ENCODE peak calls at places on chromosome 12, in seven cellular contexts. M is breast epithelium, F is PC-3, B is left ventricle myocardium inferior, L is cardiac muscle cell, S is tibial nerve, R is GM23338. G is an unnamed sample.

GRCh38 chr12:23722655-23723054 is 226.8 kb downstream of the SOX5 start:
- DNase-seq in F (no peak), B (no peak), S (no peak), L (peak; percentile 36), M (no peak), R (no peak), G (no peak)

GRCh38 chr12:69583203-69583602 is 2.1 kb upstream of the CCT2 start:
- DNase-seq in R (peak; percentile 75), S (no peak), F (peak; percentile 38), L (peak; percentile 50), B (no peak), M (no peak), G (no peak)

GRCh38 chr12:27995406-27995805 is 22.9 kb upstream of the PTHLH start:
- DNase-seq in R (no peak), S (no peak), F (no peak), L (no peak), M (no peak), B (no peak), G (no peak)

GRCh38 chr12:133120385-133121191 is 9.5 kb downstream of the ZNF891 start:
- DNase-seq in R (peak; percentile 1), S (no peak), L (no peak), M (no peak), F (no peak), B (no peak), G (no peak)

GRCh38 chr12:30188602-30189326 is 405.0 kb upstream of the TMTC1 start:
- DNase-seq in B (no peak), M (no peak), L (no peak), S (no peak), R (no peak), F (no peak), G (no peak)

GRCh38 chr12:18549598-18549997 is 188.2 kb downstream of the PLCZ1 start:
- DNase-seq in F (no peak), M (no peak), S (no peak), B (no peak), R (peak; percentile 61), L (no peak), G (no peak)

GRCh38 chr12:127230843-127231260 is 1036.1 kb upstream of the TMEM132C start:
- DNase-seq in L (no peak), R (no peak), M (no peak), S (no peak), B (no peak), F (peak; percentile 99), G (no peak)

GRCh38 chr12:4526923-4527546 is 11.7 kb upstream of the RAD51AP1 start:
- DNase-seq in S (no peak), R (peak; percentile 42), L (peak; percentile 12), F (peak; percentile 31), M (no peak), B (no peak), G (no peak)

DNA sequence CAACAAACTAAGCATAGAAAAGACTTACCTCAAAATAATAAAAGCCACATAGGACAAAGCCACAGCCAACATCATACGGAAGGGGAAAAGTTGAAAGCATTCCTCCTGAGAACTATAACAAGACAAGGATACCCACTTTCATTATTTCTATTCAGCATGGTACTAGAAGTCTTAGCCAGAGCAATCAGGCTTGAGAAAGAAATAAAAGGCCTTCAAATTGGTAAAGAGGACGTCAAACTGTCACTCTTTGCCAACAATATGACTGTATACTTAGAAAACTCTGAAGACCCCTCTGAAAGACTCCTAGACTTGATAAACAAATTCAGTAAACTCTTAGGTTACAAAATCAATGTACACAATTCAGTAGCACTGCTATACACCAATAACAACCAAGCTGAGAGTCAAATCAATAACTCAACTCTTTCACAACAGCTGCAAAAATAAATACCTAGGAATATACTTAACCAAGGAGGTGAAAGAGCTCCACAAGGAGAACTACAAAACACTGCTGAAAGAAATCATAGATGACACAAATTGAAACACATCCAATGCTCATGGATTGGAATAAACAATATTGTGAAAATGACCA is 11.6 kb upstream of the CLEC1A start:
- DNase-seq in R (no peak), S (no peak), F (no peak), M (no peak), L (no peak), B (no peak), G (no peak)
- H3K4me1 ChIP-seq in R (no peaks in the 10 kb centered on the region), S (no peaks in the 10 kb centered on the region), F (peaks cover 20% of the 10 kb centered on the region), M (no peaks in the 10 kb centered on the region), L (no peaks in the 10 kb centered on the region), B (no peaks in the 10 kb centered on the region), G (no peaks in the 10 kb centered on the region)

DNA sequence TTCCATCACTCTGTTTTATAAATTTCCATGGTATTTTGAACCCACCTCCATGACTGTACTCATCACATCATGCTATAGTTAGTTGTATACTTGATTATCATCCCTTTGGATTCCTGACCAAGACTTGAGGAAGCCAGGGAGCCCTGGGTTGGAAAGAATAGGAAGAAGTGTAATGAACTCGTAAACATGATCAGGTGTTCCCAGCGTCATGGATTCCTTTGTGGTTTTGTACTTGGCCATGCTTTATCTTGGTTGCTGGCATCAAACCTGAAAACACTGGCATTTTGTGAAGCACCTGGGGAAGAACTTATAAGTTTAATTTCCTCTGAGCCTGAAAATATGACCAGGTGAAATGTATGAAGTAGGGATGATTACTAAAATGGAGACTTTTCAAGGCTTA is 76.4 kb downstream of the CHST11 start:
- DNase-seq in R (no peak), S (no peak), L (no peak), B (no peak), F (peak; percentile 16), M (no peak), G (no peak)
- H3K4me1 ChIP-seq in R (peaks cover 21% of the 10 kb centered on the region), S (no peaks in the 10 kb centered on the region), L (peaks cover 11% of the 10 kb centered on the region), B (no peaks in the 10 kb centered on the region), F (no peaks in the 10 kb centered on the region), M (peaks cover 5% of the 10 kb centered on the region), G (peaks cover 8% of the 10 kb centered on the region)

GRCh38 chr12:94643585-94643984 is 6.8 kb downstream of the TMCC3 start:
- DNase-seq in R (no peak), M (no peak), S (no peak), F (peak; percentile 6), L (no peak), B (no peak), G (no peak)
- H3K4me1 ChIP-seq in R (no peaks in the 10 kb centered on the region), M (no peaks in the 10 kb centered on the region), S (no peaks in the 10 kb centered on the region), F (peaks cover 45% of the 10 kb centered on the region), L (peaks cover 8% of the 10 kb centered on the region), B (peaks cover 17% of the 10 kb centered on the region), G (no peaks in the 10 kb centered on the region)

GRCh38 chr12:168763-169525 is 45.0 kb downstream of the SLC6A12 start:
- DNase-seq in F (no peak), B (no peak), S (no peak), R (peak; percentile 55), M (no peak), L (peak; percentile 25), G (no peak)
- H3K4me1 ChIP-seq in F (no peaks in the 10 kb centered on the region), B (peaks cover 72% of the 10 kb centered on the region), S (no peaks in the 10 kb centered on the region), R (peaks cover 14% of the 10 kb centered on the region), M (no peaks in the 10 kb centered on the region), L (peaks cover 12% of the 10 kb centered on the region), G (no peaks in the 10 kb centered on the region)

GRCh38 chr12:95336387-95337067 is 118.9 kb downstream of the VEZT start:
- DNase-seq in F (peak; percentile 92), B (peak; percentile 49), S (peak; percentile 41), L (peak; percentile 88), R (peak; percentile 94), M (peak; percentile 69), G (no peak)

GRCh38 chr12:95339086-95339788 is 121.6 kb downstream of the VEZT start:
- DNase-seq in R (no peak), F (peak; percentile 80), M (no peak), S (no peak), B (no peak), L (no peak), G (no peak)

GRCh38 chr12:95335948-95336347 is 118.3 kb downstream of the VEZT start:
- DNase-seq in B (no peak), L (no peak), R (no peak), F (peak; percentile 30), M (no peak), S (no peak), G (no peak)

GRCh38 chr12:95342008-95342407 is 124.4 kb downstream of the VEZT start:
- DNase-seq in S (no peak), R (no peak), L (no peak), B (no peak), F (no peak), M (no peak), G (no peak)

DNA sequence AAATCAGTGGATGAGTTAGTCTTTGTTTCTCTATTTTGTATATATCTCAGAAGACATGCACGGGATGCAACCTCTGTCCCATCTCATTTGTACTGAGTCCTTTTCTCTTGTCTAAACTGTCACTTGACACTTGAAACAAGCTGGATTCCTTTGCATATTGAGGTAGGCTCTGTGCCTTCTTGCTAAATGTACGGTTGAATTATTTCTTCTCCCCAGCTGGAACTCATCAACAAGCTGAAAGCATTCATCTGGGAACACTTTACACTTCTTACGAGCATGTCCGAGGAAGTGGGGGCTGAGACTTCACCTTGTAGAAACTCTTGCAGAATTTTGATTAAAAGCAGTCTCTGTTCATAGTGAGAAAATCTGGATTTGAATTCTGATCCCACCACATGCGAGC is 119.6 kb downstream of the VEZT start:
- DNase-seq in M (no peak), B (no peak), R (no peak), S (no peak), F (no peak), L (no peak), G (no peak)
- H3K4me1 ChIP-seq in M (no peaks in the 10 kb centered on the region), B (peaks cover 16% of the 10 kb centered on the region), R (no peaks in the 10 kb centered on the region), S (no peaks in the 10 kb centered on the region), F (peaks cover 42% of the 10 kb centered on the region), L (peaks cover 10% of the 10 kb centered on the region), G (no peaks in the 10 kb centered on the region)

DNA sequence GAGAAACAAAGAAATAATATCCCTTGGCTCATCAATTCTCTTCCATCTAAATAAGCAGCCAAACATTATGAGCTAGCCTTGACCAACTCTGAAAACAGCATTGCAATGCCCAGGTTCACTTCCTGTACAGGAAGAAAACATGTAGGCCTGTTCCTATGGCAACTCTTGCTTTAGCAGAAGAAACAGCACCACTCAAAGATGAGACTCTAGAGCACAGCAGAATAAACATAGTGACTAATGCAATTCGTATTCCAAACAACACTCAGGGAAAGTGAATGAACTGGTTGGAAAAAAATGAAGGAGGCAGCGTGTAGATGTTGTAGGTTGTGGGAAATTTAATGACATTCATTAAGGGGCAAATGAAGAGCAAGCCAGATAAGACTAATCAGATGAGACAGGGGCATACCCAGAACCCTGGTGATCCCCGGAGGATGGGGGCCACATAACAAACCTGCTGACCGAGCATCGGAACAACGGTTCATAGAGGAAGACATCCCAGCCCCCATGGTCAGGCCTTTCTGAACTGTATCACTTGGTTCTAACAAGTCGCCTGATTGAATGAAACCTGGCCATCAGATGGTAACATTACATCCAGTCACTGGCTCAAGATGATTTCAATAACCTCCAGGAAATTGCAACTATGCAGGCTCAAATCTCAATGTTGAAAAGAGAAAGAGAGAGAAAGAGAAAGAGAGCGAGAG is 9.0 kb downstream of the ARHGDIB start:
- DNase-seq in L (no peak), S (no peak), R (no peak), F (peak; percentile 90), B (no peak), M (no peak), G (peak; percentile 18)
- H3K4me1 ChIP-seq in L (peaks cover 26% of the 10 kb centered on the region), S (no peaks in the 10 kb centered on the region), R (no peaks in the 10 kb centered on the region), F (peaks cover 52% of the 10 kb centered on the region), B (peaks cover 100% of the 10 kb centered on the region), M (peaks cover 8% of the 10 kb centered on the region), G (peaks cover 95% of the 10 kb centered on the region)

GRCh38 chr12:55718650-55719275 is 1.4 kb upstream of the RDH5 start:
- DNase-seq in S (no peak), B (no peak), M (no peak), F (no peak), L (no peak), R (peak; percentile 22), G (no peak)
- H3K4me1 ChIP-seq in S (no peaks in the 10 kb centered on the region), B (peaks cover 87% of the 10 kb centered on the region), M (peaks cover 24% of the 10 kb centered on the region), F (peaks cover 66% of the 10 kb centered on the region), L (peaks cover 6% of the 10 kb centered on the region), R (peaks cover 37% of the 10 kb centered on the region), G (peaks cover 24% of the 10 kb centered on the region)